ENCODE peak calls at places on chromosomes 4 and X, in ten cellular contexts. One of them, this sample, is unnamed.

GRCh38 chr4:88985088-88985779 is 71.8 kb downstream of the FAM13A start:
- DNase-seq in body of pancreas: peak; percentile 32
- DNase-seq in GM12892: no peak
- DNase-seq in stomach: no peak
- DNase-seq in tibial nerve: no peak
- DNase-seq in A549: no peak
- DNase-seq in breast epithelium: no peak
- DNase-seq in testis: no peak
- DNase-seq in IMR-90: peak; percentile 89
- DNase-seq in transverse colon: no peak
- DNase-seq in this sample: no peak

GRCh38 chr4:7799306-7799705 is 140.4 kb downstream of the AFAP1 start:
- DNase-seq in body of pancreas: no peak
- DNase-seq in GM12892: no peak
- DNase-seq in stomach: no peak
- DNase-seq in tibial nerve: no peak
- DNase-seq in A549: no peak
- DNase-seq in breast epithelium: no peak
- DNase-seq in testis: no peak
- DNase-seq in IMR-90: no peak
- DNase-seq in transverse colon: no peak
- DNase-seq in this sample: no peak

GRCh38 chrX:150664290-150664689 is 28.9 kb upstream of the MTMR1 start:
- DNase-seq in body of pancreas: peak; percentile 86
- DNase-seq in GM12892: no peak
- DNase-seq in stomach: peak; percentile 76
- DNase-seq in tibial nerve: no peak
- DNase-seq in A549: no peak
- DNase-seq in breast epithelium: no peak
- DNase-seq in testis: peak; percentile 67
- DNase-seq in IMR-90: no peak
- DNase-seq in transverse colon: no peak
- DNase-seq in this sample: peak; percentile 89

GRCh38 chr4:176238157-176238608 is 30.8 kb downstream of the ASB5 start:
- DNase-seq in body of pancreas: no peak
- DNase-seq in GM12892: no peak
- DNase-seq in stomach: no peak
- DNase-seq in tibial nerve: no peak
- DNase-seq in A549: no peak
- DNase-seq in breast epithelium: no peak
- DNase-seq in testis: no peak
- DNase-seq in IMR-90: peak; percentile 87
- DNase-seq in transverse colon: no peak
- DNase-seq in this sample: no peak

GRCh38 chrX:20857746-20858145 is 516.5 kb upstream of the CNKSR2 start:
- DNase-seq in body of pancreas: peak; percentile 4
- DNase-seq in GM12892: no peak
- DNase-seq in stomach: no peak
- DNase-seq in tibial nerve: no peak
- DNase-seq in A549: peak; percentile 4
- DNase-seq in breast epithelium: no peak
- DNase-seq in testis: no peak
- DNase-seq in IMR-90: no peak
- DNase-seq in transverse colon: no peak
- DNase-seq in this sample: no peak

GRCh38 chr4:86108152-86108551 is 251.7 kb downstream of the MAPK10 start:
- DNase-seq in body of pancreas: no peak
- DNase-seq in GM12892: no peak
- DNase-seq in stomach: no peak
- DNase-seq in tibial nerve: no peak
- DNase-seq in A549: no peak
- DNase-seq in breast epithelium: no peak
- DNase-seq in testis: no peak
- DNase-seq in IMR-90: peak; percentile 18
- DNase-seq in transverse colon: no peak
- DNase-seq in this sample: no peak

GRCh38 chr4:158581161-158581560 is 59.5 kb downstream of the RXFP1 start:
- DNase-seq in body of pancreas: no peak
- DNase-seq in GM12892: no peak
- DNase-seq in stomach: no peak
- DNase-seq in tibial nerve: no peak
- DNase-seq in A549: no peak
- DNase-seq in breast epithelium: no peak
- DNase-seq in testis: no peak
- DNase-seq in IMR-90: peak; percentile 41
- DNase-seq in transverse colon: no peak
- DNase-seq in this sample: no peak

GRCh38 chr4:138242076-138242829 is at the start of gene SLC7A11:
- DNase-seq in body of pancreas: peak; percentile 95
- DNase-seq in GM12892: peak; percentile 12
- DNase-seq in stomach: peak; percentile 78
- DNase-seq in tibial nerve: no peak
- DNase-seq in A549: peak; percentile 97
- DNase-seq in breast epithelium: no peak
- DNase-seq in testis: peak; percentile 48
- DNase-seq in IMR-90: peak; percentile 100
- DNase-seq in transverse colon: peak; percentile 83
- DNase-seq in this sample: peak; percentile 74

GRCh38 chrX:19514791-19515614 is at the start of gene MAP3K15:
- DNase-seq in body of pancreas: peak; percentile 38
- DNase-seq in GM12892: peak; percentile 33
- DNase-seq in stomach: peak; percentile 32
- DNase-seq in tibial nerve: no peak
- DNase-seq in A549: peak; percentile 70
- DNase-seq in breast epithelium: no peak
- DNase-seq in testis: peak; percentile 22
- DNase-seq in IMR-90: no peak
- DNase-seq in transverse colon: peak; percentile 14
- DNase-seq in this sample: peak; percentile 47

GRCh38 chr4:54840430-54840829 is 182.7 kb downstream of the KIT start:
- DNase-seq in body of pancreas: no peak
- DNase-seq in GM12892: no peak
- DNase-seq in stomach: no peak
- DNase-seq in tibial nerve: no peak
- DNase-seq in A549: no peak
- DNase-seq in breast epithelium: no peak
- DNase-seq in testis: no peak
- DNase-seq in IMR-90: no peak
- DNase-seq in transverse colon: no peak
- DNase-seq in this sample: no peak

GRCh38 chr4:176769519-176769918 is 23.2 kb downstream of the VEGFC start:
- DNase-seq in body of pancreas: no peak
- DNase-seq in GM12892: no peak
- DNase-seq in stomach: no peak
- DNase-seq in tibial nerve: no peak
- DNase-seq in A549: peak; percentile 49
- DNase-seq in breast epithelium: no peak
- DNase-seq in testis: no peak
- DNase-seq in IMR-90: peak; percentile 99
- DNase-seq in transverse colon: no peak
- DNase-seq in this sample: no peak

GRCh38 chr4:89305712-89306437 is 1.7 kb downstream of the GPRIN3 start:
- DNase-seq in body of pancreas: peak; percentile 34
- DNase-seq in GM12892: no peak
- DNase-seq in stomach: no peak
- DNase-seq in tibial nerve: no peak
- DNase-seq in A549: peak; percentile 71
- DNase-seq in breast epithelium: no peak
- DNase-seq in testis: no peak
- DNase-seq in IMR-90: no peak
- DNase-seq in transverse colon: no peak
- DNase-seq in this sample: no peak

GRCh38 chr4:25621027-25621930 is 34.4 kb upstream of the SLC34A2 start:
- DNase-seq in body of pancreas: no peak
- DNase-seq in GM12892: no peak
- DNase-seq in stomach: no peak
- DNase-seq in tibial nerve: no peak
- DNase-seq in A549: no peak
- DNase-seq in breast epithelium: no peak
- DNase-seq in testis: no peak
- DNase-seq in IMR-90: no peak
- DNase-seq in transverse colon: no peak
- DNase-seq in this sample: peak; percentile 42

GRCh38 chr4:64417974-64418373 is 8.7 kb upstream of the TECRL start:
- DNase-seq in body of pancreas: no peak
- DNase-seq in GM12892: no peak
- DNase-seq in stomach: no peak
- DNase-seq in tibial nerve: no peak
- DNase-seq in A549: no peak
- DNase-seq in breast epithelium: no peak
- DNase-seq in testis: no peak
- DNase-seq in IMR-90: no peak
- DNase-seq in transverse colon: no peak
- DNase-seq in this sample: peak; percentile 20

GRCh38 chrX:69127466-69127865 is 37.8 kb downstream of the PJA1 start:
- DNase-seq in body of pancreas: no peak
- DNase-seq in GM12892: no peak
- DNase-seq in stomach: no peak
- DNase-seq in tibial nerve: no peak
- DNase-seq in A549: no peak
- DNase-seq in breast epithelium: no peak
- DNase-seq in testis: no peak
- DNase-seq in IMR-90: no peak
- DNase-seq in transverse colon: no peak
- DNase-seq in this sample: no peak
- TF ChIP-seq POLR2A in body of pancreas: no peak
- TF ChIP-seq POLR2A in GM12892: no peak
- TF ChIP-seq POLR2A in stomach: no peak
- TF ChIP-seq POLR2A in tibial nerve: no peak
- TF ChIP-seq POLR2A in A549: no peak
- TF ChIP-seq POLR2A in breast epithelium: no peak
- TF ChIP-seq POLR2A in testis: no peak
- TF ChIP-seq POLR2A in IMR-90: no peak
- TF ChIP-seq POLR2A in transverse colon: no peak
- TF ChIP-seq POLR2A in this sample: no peak

GRCh38 chr4:77862478-77863216 is at the start of gene MRPL1:
- DNase-seq in body of pancreas: peak; percentile 97
- DNase-seq in GM12892: peak; percentile 38
- DNase-seq in stomach: peak; percentile 93
- DNase-seq in tibial nerve: peak; percentile 82
- DNase-seq in A549: peak; percentile 95
- DNase-seq in breast epithelium: peak; percentile 87
- DNase-seq in testis: peak; percentile 95
- DNase-seq in IMR-90: peak; percentile 96
- DNase-seq in transverse colon: peak; percentile 91
- DNase-seq in this sample: peak; percentile 91
- TF ChIP-seq POLR2A in body of pancreas: peak; percentile 48
- TF ChIP-seq POLR2A in GM12892: peak; percentile 94
- TF ChIP-seq POLR2A in stomach: no peak
- TF ChIP-seq POLR2A in tibial nerve: peak; percentile 51
- TF ChIP-seq POLR2A in A549: peak; percentile 89
- TF ChIP-seq POLR2A in breast epithelium: peak; percentile 25
- TF ChIP-seq POLR2A in testis: no peak
- TF ChIP-seq POLR2A in IMR-90: peak; percentile 94
- TF ChIP-seq POLR2A in transverse colon: peak; percentile 75
- TF ChIP-seq POLR2A in this sample: no peak

DNA sequence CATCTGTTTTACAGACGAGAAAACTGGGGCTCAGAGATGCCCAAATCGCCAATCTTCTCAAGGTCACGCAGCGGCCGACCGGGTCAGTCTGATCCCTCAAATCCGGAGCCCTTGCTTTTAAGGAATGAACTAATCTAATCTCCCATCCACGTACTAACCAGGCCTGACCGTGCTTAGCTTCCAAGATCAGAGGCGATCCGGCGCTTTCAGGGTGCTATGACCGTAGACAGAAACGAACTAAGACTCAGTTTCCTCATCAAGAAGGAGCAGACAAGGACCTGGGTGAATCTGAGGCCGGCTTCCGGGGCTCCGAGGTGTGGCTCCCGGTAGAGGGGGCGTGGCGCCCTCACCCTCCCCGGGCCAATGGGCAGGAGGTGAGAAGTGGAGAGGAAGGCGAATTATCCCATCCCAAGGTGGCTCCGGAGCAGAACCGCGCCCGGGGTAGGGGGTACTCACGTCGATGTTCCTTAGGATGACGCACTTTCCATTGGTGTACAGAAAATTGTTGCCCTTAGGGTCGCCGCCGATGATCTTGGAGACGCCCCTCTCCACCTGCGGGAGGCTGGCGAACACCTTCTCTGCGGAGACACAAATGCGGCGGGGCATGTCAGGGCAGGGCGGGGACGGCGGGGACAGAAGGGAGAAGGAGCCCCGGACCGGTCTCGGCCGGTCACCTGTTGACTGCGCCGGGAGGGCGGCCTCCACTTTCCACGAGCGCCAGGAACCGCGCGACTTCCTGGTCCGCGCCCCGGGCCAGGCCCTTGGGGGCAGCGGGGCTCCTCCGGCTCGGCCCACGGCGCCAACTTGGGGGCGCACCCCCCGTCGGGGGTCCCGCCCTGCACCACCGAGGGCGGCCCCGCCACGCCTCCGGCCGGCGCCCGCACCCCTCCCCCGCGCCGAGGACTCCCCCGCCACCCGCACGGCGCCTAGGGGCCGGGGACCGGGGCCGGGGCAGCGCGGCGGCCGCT is 658 bp downstream of the WDR1 start:
- DNase-seq in body of pancreas: peak; percentile 47
- DNase-seq in GM12892: peak; percentile 79
- DNase-seq in stomach: peak; percentile 75
- DNase-seq in tibial nerve: no peak
- DNase-seq in A549: peak; percentile 52
- DNase-seq in breast epithelium: peak; percentile 72
- DNase-seq in testis: peak; percentile 69
- DNase-seq in IMR-90: no peak
- DNase-seq in transverse colon: peak; percentile 87
- DNase-seq in this sample: peak; percentile 69
- TF ChIP-seq POLR2A in body of pancreas: no peak
- TF ChIP-seq POLR2A in GM12892: peak; percentile 61
- TF ChIP-seq POLR2A in stomach: no peak
- TF ChIP-seq POLR2A in tibial nerve: no peak
- TF ChIP-seq POLR2A in A549: no peak
- TF ChIP-seq POLR2A in breast epithelium: no peak
- TF ChIP-seq POLR2A in testis: no peak
- TF ChIP-seq POLR2A in IMR-90: no peak
- TF ChIP-seq POLR2A in transverse colon: peak; percentile 54
- TF ChIP-seq POLR2A in this sample: no peak

DNA sequence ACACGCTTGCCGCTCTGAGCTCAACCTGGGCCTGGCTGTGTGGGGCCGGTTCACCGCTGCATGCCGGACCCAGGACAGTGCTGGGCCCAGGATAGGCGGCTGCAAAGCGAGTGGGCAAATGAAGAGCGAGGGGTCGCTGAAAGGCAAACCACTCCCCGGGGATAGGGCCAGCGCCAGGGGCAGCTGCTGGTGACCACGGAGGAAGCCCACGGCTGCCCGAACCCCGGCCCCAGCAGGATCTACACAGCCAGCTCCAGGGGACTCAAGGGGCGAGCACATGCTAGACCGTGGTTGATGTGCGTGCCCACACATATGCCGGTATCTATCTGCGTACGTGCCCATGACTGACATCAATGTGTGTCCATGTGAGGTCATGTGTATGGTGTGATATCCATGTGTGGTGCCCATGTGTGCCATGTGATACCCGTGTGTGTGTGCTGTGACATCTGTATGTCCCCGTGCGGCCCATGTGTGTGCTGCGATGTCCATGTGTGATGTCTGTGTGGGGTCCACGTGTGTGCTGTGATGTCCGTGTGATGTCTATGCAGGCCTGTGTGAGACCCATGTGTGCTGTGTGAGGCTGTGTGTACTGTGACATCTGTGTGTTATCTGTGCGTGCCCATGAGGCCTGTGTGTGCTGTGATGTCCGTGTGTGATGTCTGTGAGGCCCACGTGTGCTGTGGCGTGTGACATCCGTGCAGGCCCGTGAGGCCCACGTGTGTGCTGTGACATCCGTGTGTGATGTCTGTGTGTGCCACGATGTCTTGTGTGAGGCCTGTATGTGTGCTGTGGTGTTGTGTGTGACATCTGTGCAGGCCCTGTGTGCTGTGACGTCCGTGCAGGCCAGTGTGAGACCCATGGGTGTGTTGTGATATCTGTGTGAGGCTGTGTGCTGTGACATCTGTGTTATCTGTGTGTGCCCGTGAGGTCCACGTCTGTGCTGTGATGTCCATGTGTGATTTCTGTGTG is 24.8 kb downstream of the CTBP1 start:
- DNase-seq in body of pancreas: no peak
- DNase-seq in GM12892: no peak
- DNase-seq in stomach: no peak
- DNase-seq in tibial nerve: no peak
- DNase-seq in A549: no peak
- DNase-seq in breast epithelium: no peak
- DNase-seq in testis: no peak
- DNase-seq in IMR-90: no peak
- DNase-seq in transverse colon: no peak
- DNase-seq in this sample: no peak
- TF ChIP-seq POLR2A in body of pancreas: no peak
- TF ChIP-seq POLR2A in GM12892: no peak
- TF ChIP-seq POLR2A in stomach: no peak
- TF ChIP-seq POLR2A in tibial nerve: no peak
- TF ChIP-seq POLR2A in A549: no peak
- TF ChIP-seq POLR2A in breast epithelium: no peak
- TF ChIP-seq POLR2A in testis: no peak
- TF ChIP-seq POLR2A in IMR-90: no peak
- TF ChIP-seq POLR2A in transverse colon: no peak
- TF ChIP-seq POLR2A in this sample: no peak

This sample was measured in thyroid gland.